ENCODE peak calls at places on chromosomes 3 and 15, in seven cellular contexts. D, M, C, X, E, H and A are unnamed samples.

GRCh38 chr3:11522398-11522715 is 121.4 kb downstream of the VGLL4 start:
- DNase-seq in D (no peak), M (no peak), C (peak; percentile 57), X (no peak), E (no peak), H (no peak), A (no peak)

GRCh38 chr3:133874761-133875438 is 20.8 kb downstream of the RAB6B start:
- DNase-seq in D (no peak), M (no peak), C (no peak), X (no peak), E (no peak), H (no peak), A (no peak)

GRCh38 chr15:48177875-48178611 is at the start of gene MYEF2:
- DNase-seq in D (peak; percentile 87), M (peak; percentile 73), C (peak; percentile 75), X (peak; percentile 90), E (peak; percentile 64), H (peak; percentile 6), A (peak; percentile 38)

GRCh38 chr15:68590721-68591389 is 12.1 kb downstream of the CORO2B start:
- DNase-seq in D (no peak), M (no peak), C (no peak), X (no peak), E (no peak), H (no peak), A (peak; percentile 11)

GRCh38 chr15:101115887-101116680 is 135.8 kb downstream of the CHSY1 start:
- DNase-seq in D (peak; percentile 82), M (no peak), C (peak; percentile 72), X (peak; percentile 59), E (peak; percentile 65), H (no peak), A (peak; percentile 36)

GRCh38 chr3:122498152-122498551 is 16.6 kb downstream of the KPNA1 start:
- DNase-seq in D (no peak), M (no peak), C (no peak), X (no peak), E (no peak), H (no peak), A (no peak)

GRCh38 chr15:58182460-58183163 is 44.4 kb downstream of the AQP9 start:
- DNase-seq in D (peak; percentile 76), M (peak; percentile 72), C (peak; percentile 31), X (peak; percentile 73), E (peak; percentile 80), H (peak; percentile 63), A (peak; percentile 38)

GRCh38 chr15:25688166-25688565 is 175.0 kb downstream of the ATP10A start:
- DNase-seq in D (no peak), M (no peak), C (no peak), X (no peak), E (no peak), H (no peak), A (no peak)

GRCh38 chr15:38714309-38715072 is 149.9 kb upstream of the RASGRP1 start:
- DNase-seq in D (no peak), M (no peak), C (peak; percentile 97), X (no peak), E (no peak), H (no peak), A (no peak)

GRCh38 chr3:98564282-98565005 is 29.0 kb downstream of the CPOX start:
- DNase-seq in D (no peak), M (no peak), C (no peak), X (no peak), E (no peak), H (no peak), A (no peak)

GRCh38 chr3:102360211-102360610 is 74.6 kb upstream of the ZPLD1 start:
- DNase-seq in D (no peak), M (no peak), C (no peak), X (no peak), E (no peak), H (no peak), A (no peak)

GRCh38 chr3:13822042-13822441 is 57.8 kb downstream of the WNT7A start:
- DNase-seq in D (no peak), M (no peak), C (no peak), X (no peak), E (no peak), H (no peak), A (no peak)

GRCh38 chr3:51696954-51697353 is 9.9 kb upstream of the GRM2 start:
- DNase-seq in D (no peak), M (no peak), C (no peak), X (no peak), E (peak; percentile 63), H (peak; percentile 17), A (no peak)

GRCh38 chr3:10470666-10471336 is 34.6 kb downstream of the ATP2B2 start:
- DNase-seq in D (no peak), M (peak; percentile 40), C (no peak), X (peak; percentile 92), E (no peak), H (peak; percentile 28), A (no peak)

GRCh38 chr3:138399766-138400165 is 34.6 kb upstream of the ESYT3 start:
- DNase-seq in D (no peak), M (no peak), C (no peak), X (peak; percentile 16), E (no peak), H (no peak), A (no peak)